ENCODE peak calls at places on chromosomes 2 and 18, in four cellular contexts. O, E, A and R are unnamed samples.

GRCh38 chr2:18047896-18048657 is 169.6 kb downstream of the KCNS3 start:
- DNase-seq in O (no peak), E (peak), A (no peak), R (peak)

GRCh38 chr2:101985101-101985792 is 6.5 kb upstream of the IL1R2 start:
- DNase-seq in O (no peak), E (no peak), A (no peak), R (no peak)

GRCh38 chr2:18356676-18357075 is 203.8 kb downstream of the RDH14 start:
- DNase-seq in O (peak), E (no peak), A (no peak), R (peak)

GRCh38 chr18:8703781-8704301 is 1.5 kb upstream of the MTCL1 start:
- DNase-seq in O (peak), E (no peak), A (no peak), R (no peak)

GRCh38 chr18:73235491-73235890 is 367.7 kb upstream of the NETO1 start:
- DNase-seq in O (peak), E (peak), A (no peak), R (peak)

GRCh38 chr2:138125306-138125900 is 161.1 kb downstream of the HNMT start:
- DNase-seq in O (no peak), E (no peak), A (no peak), R (no peak)

GRCh38 chr2:161128885-161129284 is 31.3 kb upstream of the TANK start:
- DNase-seq in O (no peak), E (no peak), A (no peak), R (no peak)

GRCh38 chr2:219536967-219537366 is 6.6 kb downstream of the CHPF start:
- DNase-seq in O (no peak), E (no peak), A (no peak), R (no peak)

GRCh38 chr2:120885311-120885710 is 149.6 kb downstream of the GLI2 start:
- DNase-seq in O (no peak), E (no peak), A (peak), R (no peak)

GRCh38 chr2:136019304-136019703 is 33.9 kb upstream of the DARS1 start:
- DNase-seq in O (no peak), E (no peak), A (no peak), R (no peak)

GRCh38 chr2:10538224-10538894 is 90.2 kb upstream of the ODC1 start:
- DNase-seq in O (peak), E (no peak), A (no peak), R (no peak)

GRCh38 chr18:13577091-13577697 is 149.2 kb downstream of the FAM210A start:
- DNase-seq in O (no peak), E (peak), A (no peak), R (no peak)

GRCh38 chr18:30970201-30970816 is 72.2 kb downstream of the DSC3 start:
- DNase-seq in O (peak), E (peak), A (no peak), R (peak)

GRCh38 chr2:69993708-69994107 is 32.3 kb upstream of the ASPRV1 start:
- DNase-seq in O (no peak), E (no peak), A (no peak), R (no peak)

GRCh38 chr18:55003695-55004094 is 44.4 kb upstream of the CCDC68 start:
- DNase-seq in O (no peak), E (no peak), A (no peak), R (no peak)

GRCh38 chr2:173410579-173410978 is 55.9 kb downstream of the CDCA7 start:
- DNase-seq in O (no peak), E (no peak), A (no peak), R (no peak)